ENCODE peak calls at places on chromosomes 4 and X, in five cellular contexts. One of them, this sample, is unnamed.
A peak's percentile ranks its signal among the peaks of the same experiment; 100 is the strongest.

GRCh38 chr4:15063341-15063740 is 61.1 kb downstream of the CPEB2 start:
- DNase-seq in RPMI8226: no peak
- DNase-seq in hepatocyte: no peak
- DNase-seq in IMR-90: no peak
- DNase-seq in lower lobe of right lung: no peak
- DNase-seq in this sample: no peak

GRCh38 chr4:24924309-24924781 is 11.5 kb upstream of the CCDC149 start:
- DNase-seq in RPMI8226: no peak
- DNase-seq in hepatocyte: peak; percentile 21
- DNase-seq in IMR-90: peak; percentile 97
- DNase-seq in lower lobe of right lung: no peak
- DNase-seq in this sample: no peak

GRCh38 chr4:3342182-3342854 is 49.5 kb downstream of the RGS12 start:
- DNase-seq in RPMI8226: no peak
- DNase-seq in hepatocyte: peak; percentile 50
- DNase-seq in IMR-90: peak; percentile 95
- DNase-seq in lower lobe of right lung: no peak
- DNase-seq in this sample: no peak

GRCh38 chrX:45622042-45622423 is 421.4 kb upstream of the DIPK2B start:
- DNase-seq in RPMI8226: no peak
- DNase-seq in hepatocyte: no peak
- DNase-seq in IMR-90: no peak
- DNase-seq in lower lobe of right lung: no peak
- DNase-seq in this sample: no peak

GRCh38 chrX:48909703-48910102 is 1.7 kb downstream of the SLC35A2 start:
- DNase-seq in RPMI8226: no peak
- DNase-seq in hepatocyte: no peak
- DNase-seq in IMR-90: no peak
- DNase-seq in lower lobe of right lung: no peak
- DNase-seq in this sample: no peak

GRCh38 chr4:70559216-70559830 is 32.7 kb upstream of the AMBN start:
- DNase-seq in RPMI8226: peak; percentile 61
- DNase-seq in hepatocyte: peak; percentile 64
- DNase-seq in IMR-90: peak; percentile 34
- DNase-seq in lower lobe of right lung: no peak
- DNase-seq in this sample: no peak

GRCh38 chr4:53716471-53717063 is 125.3 kb upstream of the LNX1 start:
- DNase-seq in RPMI8226: no peak
- DNase-seq in hepatocyte: no peak
- DNase-seq in IMR-90: no peak
- DNase-seq in lower lobe of right lung: no peak
- DNase-seq in this sample: no peak

GRCh38 chr4:26830701-26831100 is 29.9 kb upstream of the STIM2 start:
- DNase-seq in RPMI8226: no peak
- DNase-seq in hepatocyte: no peak
- DNase-seq in IMR-90: no peak
- DNase-seq in lower lobe of right lung: no peak
- DNase-seq in this sample: no peak